ENCODE peak calls at places on chromosomes 7 and 10, in nine cellular contexts. One of them, this sample, is unnamed.

GRCh38 chr10:103448751-103449150 is 3.4 kb downstream of the CALHM2 start:
- DNase-seq in suprapubic skin: no peak
- DNase-seq in RPMI7951: peak
- DNase-seq in GM18507: no peak
- DNase-seq in NCI-H524: no peak
- DNase-seq in stromal cell of bone marrow: peak
- DNase-seq in amygdala: no peak
- DNase-seq in activated T-helper 1 cell treated with anti-CD3 and anti-CD28 coated beads, Interleukin-12 subunit alpha, Interleukin-12 subunit beta, Interleukin-2, Interleukin-4 antibody, amounts not matched to agents 30 ng/mL and 10 ng/mL and 1 ng/mL, durations not matched to agents 14 hours and 24 hours and 36 hours: no peak
- DNase-seq in NCI-H2107: no peak
- DNase-seq in this sample: no peak

GRCh38 chr7:46215987-46216567 is 295.0 kb upstream of the IGFBP3 start:
- DNase-seq in suprapubic skin: no peak
- DNase-seq in RPMI7951: no peak
- DNase-seq in GM18507: no peak
- DNase-seq in NCI-H524: no peak
- DNase-seq in stromal cell of bone marrow: no peak
- DNase-seq in amygdala: no peak
- DNase-seq in activated T-helper 1 cell treated with anti-CD3 and anti-CD28 coated beads, Interleukin-12 subunit alpha, Interleukin-12 subunit beta, Interleukin-2, Interleukin-4 antibody, amounts not matched to agents 30 ng/mL and 10 ng/mL and 1 ng/mL, durations not matched to agents 14 hours and 24 hours and 36 hours: no peak
- DNase-seq in NCI-H2107: peak
- DNase-seq in this sample: no peak

GRCh38 chr10:78459639-78460037 is 426.0 kb downstream of the RPS24 start:
- DNase-seq in suprapubic skin: no peak
- DNase-seq in RPMI7951: no peak
- DNase-seq in GM18507: no peak
- DNase-seq in NCI-H524: no peak
- DNase-seq in stromal cell of bone marrow: no peak
- DNase-seq in amygdala: no peak
- DNase-seq in activated T-helper 1 cell treated with anti-CD3 and anti-CD28 coated beads, Interleukin-12 subunit alpha, Interleukin-12 subunit beta, Interleukin-2, Interleukin-4 antibody, amounts not matched to agents 30 ng/mL and 10 ng/mL and 1 ng/mL, durations not matched to agents 14 hours and 24 hours and 36 hours: no peak
- DNase-seq in NCI-H2107: no peak
- DNase-seq in this sample: no peak

GRCh38 chr10:110547139-110547761 is 20.2 kb upstream of the SMC3 start:
- DNase-seq in suprapubic skin: no peak
- DNase-seq in RPMI7951: peak
- DNase-seq in GM18507: no peak
- DNase-seq in NCI-H524: peak
- DNase-seq in stromal cell of bone marrow: no peak
- DNase-seq in amygdala: no peak
- DNase-seq in activated T-helper 1 cell treated with anti-CD3 and anti-CD28 coated beads, Interleukin-12 subunit alpha, Interleukin-12 subunit beta, Interleukin-2, Interleukin-4 antibody, amounts not matched to agents 30 ng/mL and 10 ng/mL and 1 ng/mL, durations not matched to agents 14 hours and 24 hours and 36 hours: no peak
- DNase-seq in NCI-H2107: no peak
- DNase-seq in this sample: peak

GRCh38 chr10:42743697-42744096 is 38.9 kb upstream of the BMS1 start:
- DNase-seq in suprapubic skin: no peak
- DNase-seq in RPMI7951: no peak
- DNase-seq in GM18507: no peak
- DNase-seq in NCI-H524: no peak
- DNase-seq in stromal cell of bone marrow: no peak
- DNase-seq in amygdala: no peak
- DNase-seq in activated T-helper 1 cell treated with anti-CD3 and anti-CD28 coated beads, Interleukin-12 subunit alpha, Interleukin-12 subunit beta, Interleukin-2, Interleukin-4 antibody, amounts not matched to agents 30 ng/mL and 10 ng/mL and 1 ng/mL, durations not matched to agents 14 hours and 24 hours and 36 hours: no peak
- DNase-seq in NCI-H2107: no peak
- DNase-seq in this sample: no peak

GRCh38 chr7:69411466-69411865 is 186.8 kb upstream of the AUTS2 start:
- DNase-seq in suprapubic skin: no peak
- DNase-seq in RPMI7951: no peak
- DNase-seq in GM18507: no peak
- DNase-seq in NCI-H524: no peak
- DNase-seq in stromal cell of bone marrow: no peak
- DNase-seq in amygdala: no peak
- DNase-seq in activated T-helper 1 cell treated with anti-CD3 and anti-CD28 coated beads, Interleukin-12 subunit alpha, Interleukin-12 subunit beta, Interleukin-2, Interleukin-4 antibody, amounts not matched to agents 30 ng/mL and 10 ng/mL and 1 ng/mL, durations not matched to agents 14 hours and 24 hours and 36 hours: no peak
- DNase-seq in NCI-H2107: no peak
- DNase-seq in this sample: no peak

GRCh38 chr10:46992794-46993552 is 81.7 kb downstream of the PTPN20 start:
- DNase-seq in suprapubic skin: no peak
- DNase-seq in RPMI7951: peak
- DNase-seq in GM18507: no peak
- DNase-seq in NCI-H524: peak
- DNase-seq in stromal cell of bone marrow: peak
- DNase-seq in amygdala: peak
- DNase-seq in activated T-helper 1 cell treated with anti-CD3 and anti-CD28 coated beads, Interleukin-12 subunit alpha, Interleukin-12 subunit beta, Interleukin-2, Interleukin-4 antibody, amounts not matched to agents 30 ng/mL and 10 ng/mL and 1 ng/mL, durations not matched to agents 14 hours and 24 hours and 36 hours: no peak
- DNase-seq in NCI-H2107: no peak
- DNase-seq in this sample: no peak

GRCh38 chr7:71308105-71308504 is 176.2 kb downstream of the GALNT17 start:
- DNase-seq in suprapubic skin: no peak
- DNase-seq in RPMI7951: peak
- DNase-seq in GM18507: no peak
- DNase-seq in NCI-H524: no peak
- DNase-seq in stromal cell of bone marrow: peak
- DNase-seq in amygdala: peak
- DNase-seq in activated T-helper 1 cell treated with anti-CD3 and anti-CD28 coated beads, Interleukin-12 subunit alpha, Interleukin-12 subunit beta, Interleukin-2, Interleukin-4 antibody, amounts not matched to agents 30 ng/mL and 10 ng/mL and 1 ng/mL, durations not matched to agents 14 hours and 24 hours and 36 hours: no peak
- DNase-seq in NCI-H2107: no peak
- DNase-seq in this sample: no peak

GRCh38 chr10:112907893-112908292 is 42.2 kb upstream of the TCF7L2 start:
- DNase-seq in suprapubic skin: no peak
- DNase-seq in RPMI7951: no peak
- DNase-seq in GM18507: no peak
- DNase-seq in NCI-H524: peak
- DNase-seq in stromal cell of bone marrow: no peak
- DNase-seq in amygdala: no peak
- DNase-seq in activated T-helper 1 cell treated with anti-CD3 and anti-CD28 coated beads, Interleukin-12 subunit alpha, Interleukin-12 subunit beta, Interleukin-2, Interleukin-4 antibody, amounts not matched to agents 30 ng/mL and 10 ng/mL and 1 ng/mL, durations not matched to agents 14 hours and 24 hours and 36 hours: no peak
- DNase-seq in NCI-H2107: no peak
- DNase-seq in this sample: no peak

GRCh38 chr7:17234398-17235021 is 63.9 kb upstream of the AHR start:
- DNase-seq in suprapubic skin: no peak
- DNase-seq in RPMI7951: peak
- DNase-seq in GM18507: peak
- DNase-seq in NCI-H524: no peak
- DNase-seq in stromal cell of bone marrow: peak
- DNase-seq in amygdala: peak
- DNase-seq in activated T-helper 1 cell treated with anti-CD3 and anti-CD28 coated beads, Interleukin-12 subunit alpha, Interleukin-12 subunit beta, Interleukin-2, Interleukin-4 antibody, amounts not matched to agents 30 ng/mL and 10 ng/mL and 1 ng/mL, durations not matched to agents 14 hours and 24 hours and 36 hours: peak
- DNase-seq in NCI-H2107: no peak
- DNase-seq in this sample: peak

GRCh38 chr7:44769381-44770209 is 20.9 kb downstream of the ZMIZ2 start:
- DNase-seq in suprapubic skin: no peak
- DNase-seq in RPMI7951: peak
- DNase-seq in GM18507: no peak
- DNase-seq in NCI-H524: peak
- DNase-seq in stromal cell of bone marrow: peak
- DNase-seq in amygdala: no peak
- DNase-seq in activated T-helper 1 cell treated with anti-CD3 and anti-CD28 coated beads, Interleukin-12 subunit alpha, Interleukin-12 subunit beta, Interleukin-2, Interleukin-4 antibody, amounts not matched to agents 30 ng/mL and 10 ng/mL and 1 ng/mL, durations not matched to agents 14 hours and 24 hours and 36 hours: peak
- DNase-seq in NCI-H2107: no peak
- DNase-seq in this sample: no peak

GRCh38 chr7:96076350-96076707 is 245.6 kb downstream of the SLC25A13 start:
- DNase-seq in suprapubic skin: no peak
- DNase-seq in RPMI7951: no peak
- DNase-seq in GM18507: no peak
- DNase-seq in NCI-H524: peak
- DNase-seq in stromal cell of bone marrow: no peak
- DNase-seq in amygdala: no peak
- DNase-seq in activated T-helper 1 cell treated with anti-CD3 and anti-CD28 coated beads, Interleukin-12 subunit alpha, Interleukin-12 subunit beta, Interleukin-2, Interleukin-4 antibody, amounts not matched to agents 30 ng/mL and 10 ng/mL and 1 ng/mL, durations not matched to agents 14 hours and 24 hours and 36 hours: no peak
- DNase-seq in NCI-H2107: no peak
- DNase-seq in this sample: no peak

GRCh38 chr10:110843031-110843430 is 28.7 kb upstream of the PDCD4 start:
- DNase-seq in suprapubic skin: no peak
- DNase-seq in RPMI7951: no peak
- DNase-seq in GM18507: peak
- DNase-seq in NCI-H524: peak
- DNase-seq in stromal cell of bone marrow: no peak
- DNase-seq in amygdala: no peak
- DNase-seq in activated T-helper 1 cell treated with anti-CD3 and anti-CD28 coated beads, Interleukin-12 subunit alpha, Interleukin-12 subunit beta, Interleukin-2, Interleukin-4 antibody, amounts not matched to agents 30 ng/mL and 10 ng/mL and 1 ng/mL, durations not matched to agents 14 hours and 24 hours and 36 hours: peak
- DNase-seq in NCI-H2107: no peak
- DNase-seq in this sample: no peak

GRCh38 chr10:80461208-80462183 is 7.4 kb downstream of the TSPAN14 start:
- DNase-seq in suprapubic skin: peak
- DNase-seq in RPMI7951: no peak
- DNase-seq in GM18507: no peak
- DNase-seq in NCI-H524: peak
- DNase-seq in stromal cell of bone marrow: no peak
- DNase-seq in amygdala: no peak
- DNase-seq in activated T-helper 1 cell treated with anti-CD3 and anti-CD28 coated beads, Interleukin-12 subunit alpha, Interleukin-12 subunit beta, Interleukin-2, Interleukin-4 antibody, amounts not matched to agents 30 ng/mL and 10 ng/mL and 1 ng/mL, durations not matched to agents 14 hours and 24 hours and 36 hours: no peak
- DNase-seq in NCI-H2107: peak
- DNase-seq in this sample: no peak

GRCh38 chr7:2542011-2542923 is 13.1 kb downstream of the BRAT1 start:
- DNase-seq in suprapubic skin: no peak
- DNase-seq in RPMI7951: no peak
- DNase-seq in GM18507: no peak
- DNase-seq in NCI-H524: no peak
- DNase-seq in stromal cell of bone marrow: no peak
- DNase-seq in amygdala: no peak
- DNase-seq in activated T-helper 1 cell treated with anti-CD3 and anti-CD28 coated beads, Interleukin-12 subunit alpha, Interleukin-12 subunit beta, Interleukin-2, Interleukin-4 antibody, amounts not matched to agents 30 ng/mL and 10 ng/mL and 1 ng/mL, durations not matched to agents 14 hours and 24 hours and 36 hours: no peak
- DNase-seq in NCI-H2107: no peak
- DNase-seq in this sample: no peak

GRCh38 chr7:77409739-77410545 is 6.2 kb downstream of the GSAP start:
- DNase-seq in suprapubic skin: no peak
- DNase-seq in RPMI7951: peak
- DNase-seq in GM18507: no peak
- DNase-seq in NCI-H524: no peak
- DNase-seq in stromal cell of bone marrow: peak
- DNase-seq in amygdala: no peak
- DNase-seq in activated T-helper 1 cell treated with anti-CD3 and anti-CD28 coated beads, Interleukin-12 subunit alpha, Interleukin-12 subunit beta, Interleukin-2, Interleukin-4 antibody, amounts not matched to agents 30 ng/mL and 10 ng/mL and 1 ng/mL, durations not matched to agents 14 hours and 24 hours and 36 hours: no peak
- DNase-seq in NCI-H2107: no peak
- DNase-seq in this sample: no peak

GRCh38 chr10:21649441-21649872 is 115.4 kb downstream of the MLLT10 start:
- DNase-seq in suprapubic skin: no peak
- DNase-seq in RPMI7951: peak
- DNase-seq in GM18507: no peak
- DNase-seq in NCI-H524: no peak
- DNase-seq in stromal cell of bone marrow: no peak
- DNase-seq in amygdala: no peak
- DNase-seq in activated T-helper 1 cell treated with anti-CD3 and anti-CD28 coated beads, Interleukin-12 subunit alpha, Interleukin-12 subunit beta, Interleukin-2, Interleukin-4 antibody, amounts not matched to agents 30 ng/mL and 10 ng/mL and 1 ng/mL, durations not matched to agents 14 hours and 24 hours and 36 hours: no peak
- DNase-seq in NCI-H2107: no peak
- DNase-seq in this sample: no peak

GRCh38 chr7:90551036-90551435 is 45.1 kb upstream of the CDK14 start:
- DNase-seq in suprapubic skin: no peak
- DNase-seq in RPMI7951: no peak
- DNase-seq in GM18507: no peak
- DNase-seq in NCI-H524: no peak
- DNase-seq in stromal cell of bone marrow: no peak
- DNase-seq in amygdala: no peak
- DNase-seq in activated T-helper 1 cell treated with anti-CD3 and anti-CD28 coated beads, Interleukin-12 subunit alpha, Interleukin-12 subunit beta, Interleukin-2, Interleukin-4 antibody, amounts not matched to agents 30 ng/mL and 10 ng/mL and 1 ng/mL, durations not matched to agents 14 hours and 24 hours and 36 hours: no peak
- DNase-seq in NCI-H2107: no peak
- DNase-seq in this sample: no peak

GRCh38 chr7:39355664-39356063 is 210.5 kb upstream of the YAE1 start:
- DNase-seq in suprapubic skin: no peak
- DNase-seq in RPMI7951: no peak
- DNase-seq in GM18507: no peak
- DNase-seq in NCI-H524: no peak
- DNase-seq in stromal cell of bone marrow: no peak
- DNase-seq in amygdala: no peak
- DNase-seq in activated T-helper 1 cell treated with anti-CD3 and anti-CD28 coated beads, Interleukin-12 subunit alpha, Interleukin-12 subunit beta, Interleukin-2, Interleukin-4 antibody, amounts not matched to agents 30 ng/mL and 10 ng/mL and 1 ng/mL, durations not matched to agents 14 hours and 24 hours and 36 hours: no peak
- DNase-seq in NCI-H2107: no peak
- DNase-seq in this sample: no peak

GRCh38 chr7:111622084-111622483 is 59.8 kb upstream of the IMMP2L start:
- DNase-seq in suprapubic skin: no peak
- DNase-seq in RPMI7951: no peak
- DNase-seq in GM18507: no peak
- DNase-seq in NCI-H524: no peak
- DNase-seq in stromal cell of bone marrow: no peak
- DNase-seq in amygdala: no peak
- DNase-seq in activated T-helper 1 cell treated with anti-CD3 and anti-CD28 coated beads, Interleukin-12 subunit alpha, Interleukin-12 subunit beta, Interleukin-2, Interleukin-4 antibody, amounts not matched to agents 30 ng/mL and 10 ng/mL and 1 ng/mL, durations not matched to agents 14 hours and 24 hours and 36 hours: no peak
- DNase-seq in NCI-H2107: no peak
- DNase-seq in this sample: no peak